ENCODE peak calls at places on chromosomes 4 and X, in seven cellular contexts. T is NCI-H2171 treated with DMSO at 0.1 percent for 48 hours; K is SJSA1; I is activated CD4-positive, alpha-beta T cell treated with anti-CD3 and anti-CD28 coated beads, Interleukin-2, amount 50 U/mL, for 1 hour; D is A673; H is fibroblast of the conjunctiva; Y is AG09309. E is an unnamed sample.

GRCh38 chr4:112645541-112646329 is 8.8 kb downstream of the LARP7 start:
- DNase-seq in Y (no peak), K (no peak), I (no peak), D (no peak), H (no peak), T (no peak), E (no peak)

GRCh38 chrX:1661048-1661921 is 46.4 kb downstream of the ASMT start:
- DNase-seq in D (peak), Y (no peak), T (peak), K (no peak), H (no peak), I (peak), E (peak)

GRCh38 chrX:65635371-65635770 is 32.1 kb upstream of the MSN start:
- DNase-seq in I (no peak), D (no peak), H (no peak), T (no peak), Y (no peak), K (no peak), E (no peak)

GRCh38 chrX:154541896-154542722 is 4.5 kb downstream of the G6PD start:
- DNase-seq in T (no peak), I (no peak), Y (peak), K (peak), H (peak), D (peak), E (no peak)

GRCh38 chr4:47829438-47829837 is 8.4 kb downstream of the CORIN start:
- DNase-seq in K (no peak), Y (no peak), D (no peak), T (no peak), I (no peak), H (no peak), E (no peak)

GRCh38 chr4:7240341-7240740 is 48.0 kb downstream of the SORCS2 start:
- DNase-seq in T (no peak), D (no peak), I (no peak), H (no peak), Y (no peak), K (no peak), E (no peak)

GRCh38 chr4:26863512-26863911 is 2.9 kb downstream of the STIM2 start:
- DNase-seq in I (no peak), D (no peak), Y (no peak), H (no peak), K (no peak), T (no peak), E (no peak)

GRCh38 chr4:109803924-109804571 is 2.2 kb upstream of the CFI start:
- DNase-seq in T (peak), K (peak), Y (peak), D (peak), H (peak), I (no peak), E (no peak)

GRCh38 chr4:43682551-43682950 is 766.1 kb downstream of the KCTD8 start:
- DNase-seq in Y (no peak), I (no peak), T (no peak), K (no peak), H (no peak), D (no peak), E (no peak)

GRCh38 chrX:11239230-11239629 is 54.0 kb upstream of the AMELX start:
- DNase-seq in H (no peak), Y (peak), K (no peak), T (no peak), I (no peak), D (no peak), E (no peak)

GRCh38 chr4:147108409-147108808 is 162.7 kb upstream of the TTC29 start:
- DNase-seq in D (no peak), I (no peak), H (no peak), K (no peak), Y (no peak), T (no peak), E (no peak)

E was measured in stimulated activated CD4-positive, alpha-beta T cell treated with anti-CD3 and anti-CD28 coated beads, TNF-alpha, amount 100 ng/mL, for 1 hour.